ENCODE peak calls at places on chromosomes 6 and 20, in five cellular contexts. O, D, T, E and V are unnamed samples.

GRCh38 chr6:115467726-115468125 is 593.0 kb downstream of the FRK start:
- DNase-seq in E (no peak), T (no peak), O (no peak), D (no peak), V (no peak)

GRCh38 chr6:27940766-27941165 is 16.3 kb upstream of the OR2B6 start:
- DNase-seq in O (no peak), D (no peak), E (no peak), T (no peak), V (no peak)

GRCh38 chr20:36308986-36309385 is 2.8 kb downstream of the DLGAP4 start:
- DNase-seq in T (no peak), D (no peak), E (no peak), O (no peak), V (no peak)

GRCh38 chr20:61497029-61497627 is 245.1 kb downstream of the CDH4 start:
- DNase-seq in T (no peak), D (no peak), E (no peak), O (no peak), V (no peak)

GRCh38 chr6:11089695-11090094 is 3.9 kb upstream of the SMIM13 start:
- DNase-seq in D (no peak), O (no peak), T (no peak), E (no peak), V (no peak)

GRCh38 chr6:1611572-1612385 is 2.1 kb downstream of the FOXC1 start:
- DNase-seq in T (no peak), O (peak), D (no peak), E (no peak), V (no peak)

GRCh38 chr6:55670850-55671413 is 91.9 kb upstream of the HMGCLL1 start:
- DNase-seq in E (no peak), T (no peak), O (no peak), D (no peak), V (no peak)

GRCh38 chr6:144149894-144150672 is at the start of gene STX11:
- DNase-seq in T (peak), D (no peak), E (peak), O (peak), V (peak)

GRCh38 chr6:161353208-161353613 is 79.3 kb upstream of the AGPAT4 start:
- DNase-seq in O (no peak), D (peak), T (no peak), E (no peak), V (no peak)

GRCh38 chr6:1624071-1624847 is 14.5 kb downstream of the FOXC1 start:
- DNase-seq in T (no peak), D (no peak), E (no peak), O (peak), V (peak)

GRCh38 chr6:7261030-7261841 is 51.8 kb downstream of the SSR1 start:
- DNase-seq in T (no peak), O (peak), D (no peak), E (peak), V (peak)

GRCh38 chr6:46990031-46990644 is 52.0 kb downstream of the ADGRF1 start:
- DNase-seq in T (no peak), O (no peak), E (no peak), D (no peak), V (no peak)

GRCh38 chr6:134421496-134421895 is 103.6 kb upstream of the SGK1 start:
- DNase-seq in T (no peak), E (no peak), O (no peak), D (no peak), V (no peak)

GRCh38 chr20:10876558-10876957 is 202.8 kb upstream of the JAG1 start:
- DNase-seq in O (no peak), D (no peak), T (no peak), E (no peak), V (no peak)